ENCODE peak calls at places on chromosome 1, in six cellular contexts. E is tibial nerve, X is gastrocnemius medialis, B is prostate gland, Q is transverse colon, A is IMR-90. T is an unnamed sample.
A peak's percentile ranks its signal among the peaks of the same experiment; 100 is the strongest.

GRCh38 chr1:112744019-112744578 is 29.0 kb upstream of the PPM1J start:
- DNase-seq in E (no peak), X (no peak), B (no peak), Q (peak; percentile 13), A (peak; percentile 50), T (no peak)

GRCh38 chr1:219580019-219580676 is 32.8 kb downstream of the ZC3H11B start:
- DNase-seq in E (no peak), X (no peak), B (no peak), Q (no peak), A (peak; percentile 10), T (no peak)

GRCh38 chr1:237032029-237032428 is 10.0 kb upstream of the RYR2 start:
- DNase-seq in E (no peak), X (no peak), B (no peak), Q (no peak), A (no peak), T (no peak)

GRCh38 chr1:7644906-7645750 is 126.0 kb upstream of the VAMP3 start:
- DNase-seq in E (no peak), X (peak; percentile 28), B (no peak), Q (peak; percentile 68), A (peak; percentile 70), T (no peak)

GRCh38 chr1:62367005-62367547 is 47.8 kb upstream of the KANK4 start:
- DNase-seq in E (no peak), X (no peak), B (no peak), Q (no peak), A (no peak), T (no peak)

GRCh38 chr1:48003741-48004503 is 6.7 kb upstream of the TRABD2B start:
- DNase-seq in E (no peak), X (no peak), B (no peak), Q (peak; percentile 56), A (no peak), T (no peak)

GRCh38 chr1:162720996-162721395 is 69.5 kb upstream of the HSD17B7 start:
- DNase-seq in E (no peak), X (no peak), B (no peak), Q (no peak), A (peak; percentile 50), T (no peak)

GRCh38 chr1:27348861-27349783 is 7.3 kb downstream of the SYTL1 start:
- DNase-seq in E (no peak), X (no peak), B (peak; percentile 90), Q (peak; percentile 73), A (no peak), T (peak; percentile 87)

GRCh38 chr1:66371233-66372005 is 162.5 kb upstream of the SGIP1 start:
- DNase-seq in E (no peak), X (no peak), B (no peak), Q (peak; percentile 27), A (peak; percentile 85), T (no peak)

GRCh38 chr1:207910678-207911354 is at the start of gene CD34:
- DNase-seq in E (no peak), X (no peak), B (no peak), Q (no peak), A (no peak), T (no peak)
- H3K4me3 ChIP-seq in E (peak within 1 kb of the TSS; percentile 60), X (peak within 1 kb of the TSS; percentile 55), B (peak within 1 kb of the TSS; percentile 17), Q (peak within 1 kb of the TSS; percentile 26), A (no peak within 1 kb of the TSS), T (peak within 1 kb of the TSS; percentile 25)

GRCh38 chr1:151854658-151855057 is 1.1 kb upstream of the THEM5 start:
- DNase-seq in E (no peak), X (no peak), B (no peak), Q (no peak), A (no peak), T (no peak)

GRCh38 chr1:151851886-151852285 is 1.6 kb downstream of the THEM5 start:
- DNase-seq in E (no peak), X (no peak), B (no peak), Q (no peak), A (no peak), T (no peak)

GRCh38 chr1:151849871-151850270 is 3.6 kb downstream of the THEM5 start:
- DNase-seq in E (no peak), X (no peak), B (no peak), Q (no peak), A (no peak), T (no peak)

GRCh38 chr1:151853411-151853930 is at the start of gene THEM5:
- DNase-seq in E (no peak), X (no peak), B (no peak), Q (no peak), A (no peak), T (no peak)

DNA sequence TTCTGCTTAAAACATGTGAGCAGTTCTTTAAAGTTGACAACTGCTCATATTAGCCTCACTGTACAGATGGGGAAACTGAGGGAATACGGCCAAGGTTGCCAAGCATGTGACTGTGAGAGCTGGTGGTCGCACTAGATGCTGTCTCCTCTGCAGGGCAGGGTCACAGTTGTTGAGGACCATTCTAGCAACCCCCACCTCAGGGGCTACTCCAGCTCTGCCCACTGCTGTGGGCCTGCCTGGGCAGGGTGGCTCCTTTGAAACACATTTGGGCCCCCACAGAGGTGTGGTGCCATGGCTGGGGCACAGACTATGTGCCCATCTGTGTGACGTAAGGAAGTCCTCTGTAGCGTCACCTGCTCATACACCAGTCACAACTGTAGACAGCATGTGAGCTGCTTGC is 779 bp downstream of the THEM5 start:
- DNase-seq in E (no peak), X (no peak), B (no peak), Q (no peak), A (no peak), T (no peak)
- H3K27me3 ChIP-seq in E (no peaks in the 10 kb centered on the region), X (peaks cover 4% of the 10 kb centered on the region), B (no peaks in the 10 kb centered on the region), Q (peaks cover 8% of the 10 kb centered on the region), A (peaks cover 42% of the 10 kb centered on the region), T (no peaks in the 10 kb centered on the region)

DNA sequence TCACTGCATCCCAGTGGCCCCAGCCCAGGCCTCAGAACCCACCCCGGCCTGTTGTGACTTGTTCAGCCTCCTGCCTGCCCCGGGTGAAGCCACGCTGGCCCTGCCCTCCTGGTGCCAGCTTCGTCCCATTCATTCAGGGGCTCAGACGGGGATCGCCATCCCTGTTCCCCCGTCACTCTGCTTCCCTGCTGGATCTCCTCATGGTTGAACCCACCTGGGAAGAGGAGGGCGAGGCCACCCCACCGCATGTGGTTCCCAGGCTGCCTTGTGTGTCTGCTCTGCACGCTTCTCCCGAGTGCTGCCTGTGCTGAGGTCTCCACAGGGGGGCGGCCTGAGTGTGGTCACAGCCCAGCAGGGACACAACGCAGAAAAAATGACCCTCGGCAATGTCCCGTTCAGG is 108.2 kb upstream of the ACTRT2 start:
- DNase-seq in E (no peak), X (no peak), B (no peak), Q (no peak), A (no peak), T (no peak)
- H3K9me3 ChIP-seq in E (no peaks in the 10 kb centered on the region), X (no peaks in the 10 kb centered on the region), B (no peaks in the 10 kb centered on the region), Q (no peaks in the 10 kb centered on the region), A (peaks cover 81% of the 10 kb centered on the region), T (no peaks in the 10 kb centered on the region)

GRCh38 chr1:111202366-111202706 is 1.9 kb upstream of the DENND2D start:
- DNase-seq in E (no peak), X (no peak), B (peak; percentile 46), Q (no peak), A (no peak), T (no peak)
- H3K4me3 ChIP-seq in E (no peak overlapping the region), X (no peak overlapping the region), B (no peak overlapping the region), Q (no peak overlapping the region), A (no peak overlapping the region), T (no peak overlapping the region)

GRCh38 chr1:68585371-68585770 is 88.5 kb upstream of the DEPDC1 start:
- DNase-seq in E (no peak), X (no peak), B (no peak), Q (no peak), A (no peak), T (no peak)

GRCh38 chr1:68590473-68590872 is 93.6 kb upstream of the DEPDC1 start:
- DNase-seq in E (no peak), X (no peak), B (no peak), Q (no peak), A (no peak), T (no peak)

DNA sequence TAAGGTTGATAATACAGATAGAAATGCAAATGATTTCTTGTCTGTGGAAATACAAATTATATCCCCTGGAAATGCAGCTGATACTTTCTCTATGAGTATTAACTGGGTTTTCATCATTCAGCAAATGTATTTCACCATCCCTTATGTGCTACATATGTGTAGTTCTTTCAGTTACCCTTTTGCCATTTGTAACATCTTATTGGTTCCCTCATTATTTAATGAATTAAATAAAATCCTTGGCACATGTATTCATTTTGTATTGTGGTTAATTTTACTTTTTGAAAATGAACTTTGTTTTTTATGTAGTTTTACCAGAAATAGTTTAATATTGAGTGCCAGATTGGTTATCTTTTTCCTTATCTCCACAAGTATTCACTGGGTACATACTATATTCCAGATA is 89.9 kb upstream of the DEPDC1 start:
- DNase-seq in E (no peak), X (no peak), B (no peak), Q (no peak), A (no peak), T (no peak)
- H3K27me3 ChIP-seq in E (no peaks in the 10 kb centered on the region), X (no peaks in the 10 kb centered on the region), B (no peaks in the 10 kb centered on the region), Q (no peaks in the 10 kb centered on the region), A (no peaks in the 10 kb centered on the region), T (no peaks in the 10 kb centered on the region)

GRCh38 chr1:152756872-152757271 is 953 bp upstream of the KPRP start:
- DNase-seq in E (no peak), X (no peak), B (no peak), Q (no peak), A (no peak), T (no peak)
- H3K9me3 ChIP-seq in E (no peaks in the 10 kb centered on the region), X (no peaks in the 10 kb centered on the region), B (no peaks in the 10 kb centered on the region), Q (no peaks in the 10 kb centered on the region), A (no peaks in the 10 kb centered on the region), T (no peaks in the 10 kb centered on the region)

DNA sequence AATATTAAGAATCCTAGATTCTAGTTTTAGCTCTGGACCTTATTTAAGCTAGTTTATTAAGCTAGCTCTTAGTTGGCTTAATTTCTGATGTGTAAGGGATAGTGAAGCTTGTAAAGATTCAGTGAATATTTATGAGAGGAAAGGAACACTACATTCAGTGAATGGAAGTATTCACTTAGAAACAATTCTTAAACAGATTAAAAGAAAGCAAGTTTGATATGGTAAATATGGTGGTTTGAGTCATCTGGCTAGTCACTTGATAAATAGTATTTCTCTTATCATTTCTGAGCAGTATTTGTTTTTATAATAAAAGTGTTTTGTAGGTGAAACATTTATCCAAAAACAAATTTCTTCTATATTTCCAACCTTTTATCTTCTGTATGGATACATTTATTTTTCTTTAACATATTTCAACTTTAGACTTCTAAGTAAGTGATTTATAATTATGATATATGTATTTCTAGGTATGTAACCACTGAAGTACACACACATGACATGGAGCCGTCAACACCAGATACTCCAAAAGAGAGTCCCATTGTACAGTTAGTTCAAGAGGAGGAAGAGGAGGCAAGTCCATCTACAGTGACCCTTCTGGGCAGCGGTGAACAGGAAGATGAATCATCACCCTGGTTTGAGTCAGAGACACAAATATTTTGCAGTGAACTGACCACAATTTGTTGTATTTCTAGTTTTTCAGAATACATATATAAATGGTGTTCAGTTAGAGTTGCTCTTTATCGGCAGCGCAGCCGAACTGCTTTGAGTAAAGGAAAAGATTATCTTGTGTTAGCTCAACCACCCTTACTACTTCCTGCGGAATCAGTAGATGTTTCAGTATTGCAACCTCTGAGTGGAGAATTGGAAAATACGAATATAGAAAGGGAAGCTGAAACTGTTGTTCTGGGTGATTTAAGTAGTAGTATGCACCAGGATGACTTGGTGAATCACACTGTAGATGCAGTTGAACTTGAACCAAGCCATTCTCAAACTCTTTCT is 55.6 kb downstream of the SUCO start:
- DNase-seq in E (no peak), X (no peak), B (no peak), Q (no peak), A (peak; percentile 94), T (no peak)
- H3K4me3 ChIP-seq in E (no peak overlapping the region), X (no peak overlapping the region), B (no peak overlapping the region), Q (no peak overlapping the region), A (peak overlapping the region; percentile 33), T (no peak overlapping the region)